ENCODE peak calls at places on chromosomes 5 and 9, in nine cellular contexts. P is naive thymus-derived CD8-positive, alpha-beta T cell; Z is fibroblast of villous mesenchyme; E is heart left ventricle; Y is HT-29; B is HS-5; M is left ventricle myocardium superior; V is COLO829; U is astrocyte of the spinal cord. F is an unnamed sample.

GRCh38 chr5:144368556-144368955 is 197.9 kb downstream of the KCTD16 start:
- DNase-seq in E (no peak), Z (peak; percentile 4), U (peak; percentile 27), M (no peak), P (no peak), Y (no peak), V (no peak), B (no peak), F (no peak)

GRCh38 chr5:59099270-59099994 is 516.6 kb downstream of the RAB3C start:
- DNase-seq in M (no peak), V (no peak), U (peak; percentile 89), E (no peak), P (no peak), Z (peak; percentile 92), B (peak; percentile 68), Y (peak; percentile 65), F (no peak)

GRCh38 chr5:10564838-10565784 is 1.2 kb downstream of the ANKRD33B start:
- DNase-seq in E (peak; percentile 59), V (no peak), Y (no peak), P (no peak), Z (no peak), U (no peak), B (no peak), M (peak; percentile 72), F (no peak)

GRCh38 chr9:117189121-117189520 is 225.7 kb downstream of the ASTN2 start:
- DNase-seq in B (no peak), U (peak; percentile 27), P (no peak), E (no peak), V (no peak), M (no peak), Z (no peak), Y (no peak), F (no peak)

GRCh38 chr5:21152611-21153010 is 1164.6 kb upstream of the CDH18 start:
- DNase-seq in Y (peak; percentile 66), M (no peak), V (peak; percentile 18), P (no peak), Z (peak; percentile 14), E (no peak), B (peak; percentile 100), U (peak; percentile 88), F (peak; percentile 40)

GRCh38 chr5:179212870-179213269 is 132.4 kb downstream of the ADAMTS2 start:
- DNase-seq in U (no peak), E (no peak), M (no peak), Z (no peak), Y (no peak), B (no peak), V (no peak), P (no peak), F (no peak)

GRCh38 chr9:134600431-134600830 is 41.2 kb upstream of the COL5A1 start:
- DNase-seq in U (no peak), M (no peak), B (no peak), V (no peak), Z (no peak), Y (no peak), P (no peak), E (no peak), F (no peak)

GRCh38 chr5:94429566-94429965 is 188.8 kb downstream of the KIAA0825 start:
- DNase-seq in M (no peak), Z (no peak), Y (no peak), B (no peak), U (no peak), V (no peak), E (no peak), P (no peak), F (no peak)

GRCh38 chr9:83220737-83221136 is 157.8 kb upstream of the RASEF start:
- DNase-seq in M (no peak), U (peak; percentile 84), Y (peak; percentile 24), P (no peak), Z (peak; percentile 7), B (peak; percentile 74), E (no peak), V (peak; percentile 79), F (peak; percentile 20)

GRCh38 chr9:135803441-135803840 is 101.5 kb downstream of the KCNT1 start:
- DNase-seq in Y (no peak), U (no peak), V (no peak), Z (no peak), B (no peak), E (no peak), M (peak; percentile 7), P (no peak), F (no peak)

GRCh38 chr5:100691545-100691944 is 156.4 kb downstream of the FAM174A start:
- DNase-seq in Y (no peak), Z (peak; percentile 73), M (no peak), P (no peak), B (peak; percentile 69), U (no peak), E (no peak), V (no peak), F (no peak)

GRCh38 chr9:16213781-16214515 is 656.5 kb downstream of the BNC2 start:
- DNase-seq in E (peak; percentile 77), P (no peak), Y (no peak), U (peak; percentile 99), M (peak; percentile 51), Z (peak; percentile 81), B (peak; percentile 71), V (no peak), F (peak; percentile 86)

GRCh38 chr5:92145852-92146251 is 762.7 kb upstream of the ARRDC3 start:
- DNase-seq in P (no peak), M (no peak), U (no peak), B (no peak), Z (no peak), V (no peak), Y (no peak), E (no peak), F (no peak)

GRCh38 chr5:24094081-24094480 is 550.7 kb downstream of the CDH10 start:
- DNase-seq in Y (no peak), Z (no peak), B (peak; percentile 14), U (peak; percentile 5), V (no peak), P (no peak), E (no peak), M (no peak), F (no peak)

GRCh38 chr9:91927912-91928510 is 22.0 kb downstream of the ROR2 start:
- DNase-seq in M (no peak), B (no peak), Y (no peak), Z (no peak), V (no peak), U (no peak), P (no peak), E (no peak), F (no peak)

GRCh38 chr5:175034924-175035323 is 310.5 kb downstream of the MSX2 start:
- DNase-seq in U (no peak), V (no peak), B (no peak), E (no peak), M (no peak), Y (no peak), Z (no peak), P (no peak), F (no peak)

GRCh38 chr5:157747766-157748700 is 4.5 kb downstream of the LSM11 start:
- DNase-seq in V (no peak), P (no peak), M (no peak), U (peak; percentile 18), E (no peak), Z (peak; percentile 31), B (no peak), Y (no peak), F (no peak)

GRCh38 chr5:139394654-139395566 is at the start of gene PROB1:
- DNase-seq in E (peak; percentile 85), V (no peak), U (no peak), M (peak; percentile 85), Z (no peak), Y (no peak), B (no peak), P (no peak), F (no peak)

GRCh38 chr9:90895786-90896185 is 94.2 kb downstream of the SYK start:
- DNase-seq in Y (no peak), P (no peak), B (no peak), U (no peak), M (no peak), E (no peak), Z (no peak), V (no peak), F (no peak)

F was measured in mucosa of gallbladder.